ENCODE peak calls at places on chromosomes 4 and X, in eight cellular contexts. G is cardiac muscle cell; T is NCI-H345; E is endothelial cell; V is GM12878; I is AG20443; R is fibroblast of the aortic adventitia; U is stimulated activated CD8-positive, alpha-beta memory T cell treated with anti-CD3 and anti-CD28 coated beads, Interleukin-2, amount 100 ng/mL, for 48 hours. X is an unnamed sample.

GRCh38 chr4:26410385-26411293 is 79.6 kb downstream of the CCKAR start:
- DNase-seq in G (peak; percentile 59), T (peak; percentile 36), E (peak; percentile 55), V (peak; percentile 44), I (peak; percentile 35), R (peak; percentile 79), U (no peak), X (no peak)

GRCh38 chr4:169147217-169147616 is 123.5 kb downstream of the SH3RF1 start:
- DNase-seq in G (no peak), T (no peak), E (no peak), V (no peak), I (peak; percentile 23), R (no peak), U (no peak), X (no peak)

GRCh38 chr4:122118243-122118642 is 33.9 kb upstream of the BLTP1 start:
- DNase-seq in G (no peak), T (no peak), E (no peak), V (no peak), I (no peak), R (no peak), U (no peak), X (no peak)

GRCh38 chrX:153635788-153636668 is 11.0 kb upstream of the DUSP9 start:
- DNase-seq in G (no peak), T (no peak), E (peak; percentile 55), V (no peak), I (no peak), R (no peak), U (no peak), X (peak; percentile 71)

GRCh38 chr4:63786181-63786580 is 623.1 kb downstream of the TECRL start:
- DNase-seq in G (no peak), T (no peak), E (no peak), V (no peak), I (no peak), R (no peak), U (no peak), X (no peak)

GRCh38 chr4:186134254-186134653 is 29.8 kb downstream of the FAM149A start:
- DNase-seq in G (no peak), T (no peak), E (no peak), V (peak; percentile 72), I (no peak), R (no peak), U (no peak), X (no peak)

GRCh38 chrX:129808829-129809745 is 29.3 kb downstream of the SASH3 start:
- DNase-seq in G (no peak), T (no peak), E (no peak), V (no peak), I (no peak), R (peak; percentile 7), U (no peak), X (no peak)

GRCh38 chrX:52220936-52221335 is 36.2 kb downstream of the MAGED4 start:
- DNase-seq in G (no peak), T (no peak), E (no peak), V (no peak), I (no peak), R (no peak), U (no peak), X (no peak)

GRCh38 chr4:110085131-110085530 is 113.3 kb downstream of the ELOVL6 start:
- DNase-seq in G (peak; percentile 29), T (peak; percentile 23), E (peak; percentile 18), V (no peak), I (no peak), R (peak; percentile 45), U (no peak), X (no peak)

GRCh38 chr4:145101091-145101490 is 3.0 kb downstream of the ABCE1 start:
- DNase-seq in G (no peak), T (no peak), E (no peak), V (no peak), I (no peak), R (peak; percentile 22), U (no peak), X (no peak)

GRCh38 chr4:123709336-123709735 is 312.7 kb downstream of the SPRY1 start:
- DNase-seq in G (no peak), T (no peak), E (no peak), V (no peak), I (no peak), R (no peak), U (no peak), X (no peak)

GRCh38 chr4:66575024-66575696 is 904.9 kb upstream of the EPHA5 start:
- DNase-seq in G (no peak), T (no peak), E (no peak), V (no peak), I (no peak), R (peak; percentile 97), U (no peak), X (no peak)

GRCh38 chr4:150126201-150126879 is 48.1 kb downstream of the DCLK2 start:
- DNase-seq in G (no peak), T (no peak), E (no peak), V (no peak), I (no peak), R (peak; percentile 70), U (no peak), X (no peak)

GRCh38 chr4:146193628-146194027 is 18.1 kb downstream of the LSM6 start:
- DNase-seq in G (no peak), T (no peak), E (no peak), V (no peak), I (no peak), R (no peak), U (no peak), X (no peak)

GRCh38 chr4:111334356-111334755 is 711.5 kb upstream of the PITX2 start:
- DNase-seq in G (no peak), T (no peak), E (no peak), V (no peak), I (no peak), R (no peak), U (no peak), X (no peak)

GRCh38 chrX:85963736-85964135 is 83.6 kb downstream of the CHM start:
- DNase-seq in G (no peak), T (no peak), E (no peak), V (no peak), I (peak; percentile 59), R (peak; percentile 56), U (no peak), X (no peak)

GRCh38 chr4:75786526-75786925 is 62.1 kb downstream of the USO1 start:
- DNase-seq in G (no peak), T (no peak), E (no peak), V (no peak), I (no peak), R (no peak), U (no peak), X (no peak)

GRCh38 chrX:107551546-107551945 is 76.8 kb upstream of the PRPS1 start:
- DNase-seq in G (no peak), T (no peak), E (no peak), V (no peak), I (no peak), R (no peak), U (no peak), X (no peak)

GRCh38 chrX:98357146-98357545 is 1473.4 kb downstream of the RPA4 start:
- DNase-seq in G (no peak), T (peak; percentile 1), E (no peak), V (no peak), I (no peak), R (no peak), U (no peak), X (peak; percentile 18)

GRCh38 chr4:38150766-38151165 is 190.6 kb downstream of the PTTG2 start:
- DNase-seq in G (no peak), T (no peak), E (no peak), V (no peak), I (peak; percentile 77), R (peak; percentile 96), U (no peak), X (no peak)

GRCh38 chr4:91621446-91621845 is 682.3 kb upstream of the GRID2 start:
- DNase-seq in G (no peak), T (no peak), E (no peak), V (no peak), I (no peak), R (no peak), U (no peak), X (no peak)

GRCh38 chr4:88033309-88033708 is 25.9 kb downstream of the PKD2 start:
- DNase-seq in G (peak; percentile 72), T (peak; percentile 33), E (peak; percentile 55), V (no peak), I (peak; percentile 56), R (peak; percentile 79), U (no peak), X (no peak)

GRCh38 chr4:123701046-123701445 is 304.5 kb downstream of the SPRY1 start:
- DNase-seq in G (no peak), T (no peak), E (no peak), V (no peak), I (no peak), R (peak; percentile 68), U (no peak), X (no peak)

GRCh38 chr4:17702666-17703065 is 78.8 kb downstream of the FAM184B start:
- DNase-seq in G (no peak), T (no peak), E (no peak), V (no peak), I (no peak), R (no peak), U (no peak), X (no peak)

GRCh38 chr4:168917150-168917779 is 92.8 kb downstream of the CBR4 start:
- DNase-seq in G (peak; percentile 46), T (peak; percentile 32), E (no peak), V (no peak), I (peak; percentile 50), R (peak; percentile 83), U (no peak), X (peak; percentile 63)

GRCh38 chr4:148203056-148203898 is 238.9 kb downstream of the NR3C2 start:
- DNase-seq in G (peak; percentile 77), T (peak; percentile 3), E (no peak), V (no peak), I (no peak), R (no peak), U (no peak), X (no peak)

GRCh38 chr4:39614487-39615162 is 24.0 kb downstream of the SMIM14 start:
- DNase-seq in G (no peak), T (no peak), E (no peak), V (no peak), I (peak; percentile 46), R (peak; percentile 84), U (no peak), X (no peak)

GRCh38 chr4:155248002-155248896 is 39.8 kb downstream of the NPY2R start:
- DNase-seq in G (no peak), T (no peak), E (no peak), V (no peak), I (no peak), R (no peak), U (no peak), X (no peak)

GRCh38 chrX:93594780-93595179 is 78.6 kb downstream of the NAP1L3 start:
- DNase-seq in G (peak; percentile 1), T (no peak), E (no peak), V (no peak), I (no peak), R (no peak), U (no peak), X (no peak)

GRCh38 chrX:48165246-48165645 is 31.3 kb downstream of the SSX5 start:
- DNase-seq in G (no peak), T (no peak), E (no peak), V (no peak), I (no peak), R (no peak), U (no peak), X (no peak)

GRCh38 chrX:17967888-17968287 is 106.8 kb upstream of the RAI2 start:
- DNase-seq in G (no peak), T (peak; percentile 92), E (no peak), V (no peak), I (no peak), R (no peak), U (no peak), X (no peak)